ENCODE peak calls at places on chromosomes 5 and 9, in five cellular contexts. M is body of pancreas, U is NB4, Z is neural progenitor cell, N is fibroblast of the aortic adventitia. G is an unnamed sample.

GRCh38 chr5:14449052-14449661 is 132.4 kb upstream of the OTULINL start:
- DNase-seq in M (no peak), U (no peak), Z (no peak), N (peak; percentile 95), G (peak; percentile 47)

GRCh38 chr9:134399435-134400056 is 73.3 kb downstream of the RXRA start:
- DNase-seq in M (no peak), U (peak; percentile 64), Z (no peak), N (peak; percentile 42), G (no peak)

GRCh38 chr9:124353811-124354274 is 61.4 kb downstream of the PSMB7 start:
- DNase-seq in M (no peak), U (no peak), Z (no peak), N (peak; percentile 33), G (no peak)

GRCh38 chr5:73692166-73692640 is 66.2 kb downstream of the ARHGEF28 start:
- DNase-seq in M (no peak), U (no peak), Z (no peak), N (peak; percentile 71), G (no peak)

GRCh38 chr9:12916037-12916436 is 141.2 kb downstream of the LURAP1L start:
- DNase-seq in M (peak; percentile 3), U (no peak), Z (peak; percentile 92), N (peak; percentile 71), G (no peak)

GRCh38 chr5:113067635-113068344 is 91.2 kb downstream of the DCP2 start:
- DNase-seq in M (no peak), U (no peak), Z (no peak), N (no peak), G (no peak)

GRCh38 chr5:8456846-8457186 is 587.9 kb downstream of the MTRR start:
- DNase-seq in M (no peak), U (no peak), Z (no peak), N (no peak), G (no peak)

GRCh38 chr5:59061377-59061776 is 478.5 kb downstream of the RAB3C start:
- DNase-seq in M (no peak), U (no peak), Z (no peak), N (no peak), G (no peak)

GRCh38 chr9:99327667-99328066 is 105.6 kb downstream of the SEC61B start:
- DNase-seq in M (no peak), U (no peak), Z (no peak), N (no peak), G (no peak)

GRCh38 chr5:97127727-97128126 is 14.7 kb downstream of the LIX1 start:
- DNase-seq in M (no peak), U (no peak), Z (no peak), N (peak; percentile 4), G (no peak)

DNA sequence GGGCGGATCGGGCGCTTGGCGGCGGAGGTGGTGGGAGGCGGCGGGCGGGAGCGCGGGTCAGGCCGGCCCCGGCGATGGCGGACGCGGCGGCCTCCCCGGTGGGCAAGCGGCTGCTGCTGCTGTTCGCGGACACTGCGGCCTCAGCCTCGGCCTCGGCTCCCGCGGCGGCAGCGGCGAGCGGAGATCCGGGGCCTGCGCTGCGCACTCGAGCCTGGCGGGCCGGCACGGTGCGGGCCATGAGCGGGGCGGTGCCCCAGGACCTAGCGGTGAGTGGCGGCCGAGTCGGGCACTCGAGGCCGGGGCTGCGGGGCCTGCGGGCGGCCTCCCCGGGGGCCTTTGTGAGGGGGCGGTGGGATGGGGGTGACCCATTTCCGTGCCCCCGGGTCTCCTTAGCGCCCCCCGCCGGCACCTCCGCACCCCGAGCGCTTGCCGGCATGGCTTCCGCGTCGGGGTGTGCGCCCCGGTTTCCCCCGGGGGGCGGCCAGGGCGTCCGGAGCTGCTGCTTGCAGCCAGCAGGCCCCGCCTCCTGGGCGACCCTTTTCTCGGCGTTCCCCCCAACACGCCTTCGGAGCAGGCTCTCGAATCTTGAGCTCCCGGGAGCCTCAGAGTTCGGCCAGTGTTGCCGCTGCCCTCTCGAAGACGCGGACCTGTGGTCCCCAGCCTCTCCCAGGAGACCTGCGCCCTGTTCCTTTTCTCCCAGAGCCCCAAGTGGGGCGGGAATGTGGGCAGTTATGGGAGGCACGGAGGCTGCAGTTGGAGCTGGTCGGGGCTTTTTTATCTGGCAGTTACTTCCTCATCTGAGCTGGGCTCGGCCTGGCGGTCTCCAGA is 451 bp downstream of the KDM3B start:
- DNase-seq in M (peak; percentile 77), U (peak; percentile 90), Z (peak; percentile 79), N (no peak), G (peak; percentile 67)
- TF ChIP-seq CTCF in M (no peak), U (peak; percentile 25), Z (peak; percentile 31), N (no peak), G (no peak)

GRCh38 chr9:68574150-68574549 is 33.5 kb upstream of the TMEM252 start:
- DNase-seq in M (no peak), U (no peak), Z (no peak), N (no peak), G (no peak)
- TF ChIP-seq CTCF in M (no peak), U (no peak), Z (peak; percentile 28), N (peak; percentile 11), G (no peak)

GRCh38 chr5:140734354-140734753 is 34.1 kb downstream of the ZMAT2 start:
- DNase-seq in M (peak; percentile 44), U (no peak), Z (peak; percentile 12), N (peak; percentile 15), G (no peak)
- TF ChIP-seq CTCF in M (peak; percentile 28), U (no peak), Z (peak; percentile 36), N (peak; percentile 22), G (no peak)

GRCh38 chr9:32552172-32552872 is at the start of the genes SMIM27 and TOPORS:
- DNase-seq in M (peak; percentile 90), U (peak; percentile 99), Z (peak; percentile 95), N (peak; percentile 90), G (peak; percentile 85)
- TF ChIP-seq CTCF in M (no peak), U (no peak), Z (no peak), N (no peak), G (no peak)

GRCh38 chr9:68802525-68803015 is 97.5 kb downstream of the PIP5K1B start:
- DNase-seq in M (no peak), U (no peak), Z (no peak), N (no peak), G (no peak)
- TF ChIP-seq CTCF in M (no peak), U (no peak), Z (no peak), N (no peak), G (no peak)

GRCh38 chr9:106621299-106621920 is 241.6 kb upstream of the ZNF462 start:
- DNase-seq in M (no peak), U (no peak), Z (peak; percentile 84), N (no peak), G (no peak)

GRCh38 chr9:106619211-106619610 is 243.8 kb upstream of the ZNF462 start:
- DNase-seq in M (no peak), U (no peak), Z (no peak), N (no peak), G (no peak)

GRCh38 chr9:106623558-106623957 is 239.4 kb upstream of the ZNF462 start:
- DNase-seq in M (no peak), U (no peak), Z (no peak), N (no peak), G (no peak)

GRCh38 chr9:106620081-106620480 is 242.9 kb upstream of the ZNF462 start:
- DNase-seq in M (no peak), U (no peak), Z (no peak), N (no peak), G (no peak)

DNA sequence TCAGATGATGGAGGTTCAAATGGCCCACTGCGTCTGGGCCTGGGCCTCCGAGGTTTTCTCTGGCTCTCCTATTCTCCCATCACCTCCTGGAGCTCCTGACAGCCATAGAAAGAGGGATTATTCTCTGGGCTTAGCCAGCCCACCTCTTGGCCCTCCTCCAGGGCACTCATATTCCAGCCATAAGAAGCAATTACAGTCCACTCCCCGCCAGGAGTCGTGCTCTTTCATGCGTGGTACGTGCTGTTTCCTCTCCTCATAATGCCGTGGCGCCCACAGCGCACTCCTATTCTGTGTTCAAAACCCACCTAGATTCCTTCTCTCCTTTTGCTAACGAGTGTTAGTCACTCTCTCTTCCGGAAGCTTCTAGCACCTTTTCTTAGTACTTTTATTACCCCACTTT is 240.8 kb upstream of the ZNF462 start:
- DNase-seq in M (no peak), U (no peak), Z (peak; percentile 32), N (no peak), G (no peak)
- TF ChIP-seq CTCF in M (no peak), U (no peak), Z (no peak), N (no peak), G (no peak)

G was measured in nephron progenitor cell.